ENCODE peak calls at places on chromosome 1, in six cellular contexts. M is adrenal gland; Y is CD8-positive, alpha-beta memory T cell; S is transverse colon; Z is right cardiac atrium; N is cardiac muscle cell. U is an unnamed sample. For H3K4me1, the result is how much of the 10 kb centered on the place peaks cover.

GRCh38 chr1:200153277-200154055 is 126.0 kb downstream of the NR5A2 start:
- DNase-seq in M (no peak), N (no peak), Y (peak), S (no peak), Z (no peak), U (no peak)

GRCh38 chr1:226733876-226734414 is 5.1 kb downstream of the ITPKB start:
- DNase-seq in Z (no peak), M (no peak), N (no peak), S (no peak), Y (no peak), U (no peak)

GRCh38 chr1:181593042-181593441 is 109.7 kb downstream of the CACNA1E start:
- DNase-seq in M (no peak), N (no peak), Y (no peak), Z (no peak), S (no peak), U (no peak)

GRCh38 chr1:183610053-183610452 is 19.8 kb upstream of the NCF2 start:
- DNase-seq in M (no peak), S (no peak), Y (no peak), Z (no peak), N (no peak), U (no peak)

GRCh38 chr1:46043491-46044017 is 88.9 kb downstream of the PIK3R3 start:
- DNase-seq in M (no peak), S (peak), Z (no peak), Y (no peak), N (no peak), U (peak)

GRCh38 chr1:245880754-245881403 is 626.2 kb downstream of the SMYD3 start:
- DNase-seq in S (no peak), Z (no peak), Y (no peak), N (no peak), M (no peak), U (no peak)

GRCh38 chr1:230611128-230611914 is 31.0 kb upstream of the COG2 start:
- DNase-seq in N (no peak), Z (no peak), S (no peak), M (no peak), Y (no peak), U (no peak)

GRCh38 chr1:39295901-39296300 is 91.4 kb downstream of the MACF1 start:
- DNase-seq in M (no peak), N (no peak), S (no peak), Y (no peak), Z (no peak), U (no peak)

GRCh38 chr1:91018006-91018405 is 3.8 kb downstream of the ZNF644 start:
- DNase-seq in Y (no peak), Z (no peak), S (no peak), M (no peak), N (no peak), U (no peak)

GRCh38 chr1:162899422-162900168 is 38.6 kb upstream of the CCDC190 start:
- DNase-seq in N (no peak), Y (no peak), S (no peak), Z (no peak), M (no peak), U (no peak)

GRCh38 chr1:229254910-229255541 is 15.9 kb upstream of the RAB4A start:
- DNase-seq in N (no peak), Z (no peak), M (no peak), S (no peak), Y (peak), U (no peak)

GRCh38 chr1:180101411-180101810 is 53.3 kb upstream of the QSOX1 start:
- DNase-seq in Z (no peak), Y (no peak), N (no peak), S (no peak), M (no peak), U (no peak)

DNA sequence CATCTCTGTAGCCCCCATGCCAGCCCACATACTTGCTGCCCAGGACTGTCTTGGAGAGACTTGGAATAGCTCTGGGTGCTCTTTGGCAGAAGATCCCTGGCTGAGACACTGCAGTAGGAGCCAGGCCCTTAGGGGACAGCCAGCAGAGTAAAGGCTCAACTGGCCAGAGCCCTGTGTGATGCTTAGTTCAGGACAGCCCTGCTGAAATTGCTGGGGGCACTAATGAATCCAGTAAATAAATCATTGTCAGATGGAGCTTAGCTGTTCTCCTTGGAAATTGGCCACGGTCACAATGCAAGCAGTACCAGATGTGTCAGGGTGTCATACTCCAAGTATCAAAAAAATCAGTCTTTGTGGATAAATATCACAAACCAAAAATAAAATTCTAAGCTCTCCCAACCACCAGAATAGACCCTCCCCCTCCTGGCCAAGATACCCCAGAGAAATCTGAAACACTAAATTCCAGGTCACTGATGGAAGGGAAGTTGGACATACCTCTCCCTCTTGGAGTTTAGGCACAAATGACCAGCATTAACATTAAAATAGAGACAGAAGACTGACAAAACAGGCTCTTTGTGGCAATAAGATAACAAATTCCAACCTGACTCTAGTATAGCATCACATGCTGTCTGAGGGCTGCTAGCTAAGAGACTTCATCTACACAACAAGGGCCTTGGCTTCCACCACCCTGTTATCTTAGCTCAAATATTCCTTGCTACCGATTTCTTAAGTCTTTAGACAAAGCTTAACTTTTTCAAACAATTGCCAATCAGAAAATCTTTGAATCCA is 83.2 kb upstream of the DNAH14 start:
- DNase-seq in N (no peak), S (no peak), Z (no peak), M (no peak), Y (no peak), U (no peak)
- H3K27ac ChIP-seq in N (no peak), S (no peak), Z (no peak), M (no peak), Y (no peak), U (no peak)

GRCh38 chr1:31627301-31627929 is 9.9 kb downstream of the HCRTR1 start:
- DNase-seq in Z (peak), Y (no peak), M (peak), S (peak), N (no peak), U (no peak)
- H3K4me1 ChIP-seq in Z (under half), Y (under half), M (under half), S (under half), N (under half), U (under half)

GRCh38 chr1:213938776-213939175 is 49.0 kb upstream of the PROX1 start:
- DNase-seq in M (no peak), N (no peak), S (no peak), Z (no peak), Y (no peak), U (no peak)

GRCh38 chr1:213940947-213941346 is 46.8 kb upstream of the PROX1 start:
- DNase-seq in M (no peak), Y (no peak), N (no peak), S (no peak), Z (no peak), U (no peak)

GRCh38 chr1:213934642-213935041 is 53.1 kb upstream of the PROX1 start:
- DNase-seq in Y (no peak), N (no peak), Z (peak), S (no peak), M (no peak), U (no peak)

GRCh38 chr1:213939888-213940287 is 47.9 kb upstream of the PROX1 start:
- DNase-seq in S (no peak), Z (no peak), N (no peak), Y (no peak), M (no peak), U (no peak)

GRCh38 chr1:213936571-213936970 is 51.2 kb upstream of the PROX1 start:
- DNase-seq in S (no peak), Y (no peak), N (no peak), M (no peak), Z (no peak), U (no peak)
- H3K27ac ChIP-seq in S (no peak), Y (no peak), N (no peak), M (no peak), Z (no peak), U (no peak)

DNA sequence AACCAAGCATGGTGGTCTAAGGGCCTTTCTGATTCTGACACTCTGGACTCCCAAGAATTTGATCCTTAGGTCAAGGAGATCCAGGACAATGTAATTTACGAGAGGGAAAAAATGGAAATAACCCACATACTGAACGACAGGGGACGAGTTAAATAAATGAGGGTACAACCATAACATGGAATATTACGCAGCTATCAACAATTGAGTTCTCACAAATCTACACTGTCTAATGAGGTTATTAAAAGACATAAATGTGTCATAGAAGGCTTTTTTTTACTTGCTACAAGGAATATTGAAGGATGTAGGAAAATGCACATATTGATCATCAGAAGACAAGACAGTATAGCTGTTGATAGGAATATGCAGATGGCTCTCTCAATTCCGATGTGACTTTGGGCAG is 23.8 kb downstream of the SDC3 start:
- DNase-seq in M (no peak), Z (no peak), N (no peak), S (no peak), Y (no peak), U (no peak)
- H3K4me1 ChIP-seq in M (half or more), Z (under half), N (under half), S (under half), Y (under half), U (under half)

DNA sequence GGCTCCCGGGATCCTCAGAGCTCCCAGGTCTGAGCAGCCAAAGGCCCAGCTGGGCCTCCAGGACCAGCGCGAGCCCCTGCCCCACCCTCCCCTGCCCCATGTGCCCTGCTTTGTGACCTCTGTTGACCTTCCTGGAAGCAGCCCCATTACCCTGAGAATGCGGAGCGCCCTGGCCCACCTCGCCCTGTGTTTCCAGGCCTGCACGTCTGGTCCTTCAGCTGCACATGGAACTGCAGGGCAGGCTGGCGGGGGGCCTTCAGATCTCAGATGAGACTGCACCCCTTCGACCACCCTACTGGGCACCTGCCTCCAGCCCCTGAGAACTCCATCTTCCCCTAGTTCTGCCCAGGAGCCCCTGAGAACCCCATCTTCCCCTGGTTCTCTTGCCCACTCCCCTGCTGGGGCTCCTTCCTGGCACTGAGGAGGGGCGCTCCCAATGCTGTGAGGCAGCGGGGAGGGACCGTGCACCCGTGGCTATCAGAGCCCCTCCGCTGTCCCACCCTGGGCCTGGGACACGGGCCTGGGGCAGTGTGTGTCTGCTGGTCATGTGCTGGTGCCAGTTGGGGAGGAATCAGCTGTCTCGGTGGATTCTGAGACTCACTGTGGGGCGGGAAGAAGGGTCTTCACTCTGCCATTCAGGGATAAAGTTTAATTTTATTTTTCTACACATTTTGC is 25.1 kb downstream of the TMEM201 start:
- DNase-seq in Z (no peak), M (no peak), N (no peak), S (no peak), Y (no peak), U (no peak)
- H3K27ac ChIP-seq in Z (no peak), M (no peak), N (no peak), S (no peak), Y (no peak), U (no peak)

GRCh38 chr1:42316292-42316691 is 18.7 kb downstream of the FOXJ3 start:
- DNase-seq in N (no peak), Y (no peak), M (no peak), Z (no peak), S (no peak), U (no peak)
- H3K4me1 ChIP-seq in N (under half), Y (half or more), M (under half), Z (under half), S (half or more), U (under half)

GRCh38 chr1:194813109-194813508 is 1626.7 kb upstream of the B3GALT2 start:
- DNase-seq in M (no peak), Z (no peak), N (no peak), Y (no peak), S (no peak), U (no peak)

GRCh38 chr1:194807530-194808220 is 1621.3 kb upstream of the B3GALT2 start:
- DNase-seq in Z (no peak), Y (no peak), M (no peak), S (no peak), N (no peak), U (no peak)

DNA sequence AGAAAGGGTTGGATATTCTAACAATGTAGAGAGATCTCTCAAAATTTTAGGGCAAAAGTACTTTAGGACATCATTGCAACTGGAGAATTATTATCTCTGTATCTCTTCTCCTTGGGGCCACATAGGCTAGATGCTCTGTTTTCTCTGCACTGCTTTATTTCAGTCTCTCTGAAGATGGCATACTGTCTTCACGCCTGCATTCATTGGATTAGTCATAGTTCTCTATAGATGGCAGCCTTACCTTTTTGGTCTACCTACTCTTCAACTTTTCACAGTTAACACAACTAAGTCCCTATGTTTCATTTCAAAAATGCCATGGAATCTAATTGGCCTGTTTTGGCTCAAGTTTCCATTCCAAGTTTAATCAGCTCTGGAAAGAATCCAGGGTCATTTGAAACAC is 1623.3 kb upstream of the B3GALT2 start:
- DNase-seq in M (no peak), Y (no peak), S (no peak), N (no peak), Z (no peak), U (no peak)
- H3K27ac ChIP-seq in M (no peak), Y (no peak), S (no peak), N (no peak), Z (no peak), U (no peak)

GRCh38 chr1:21935393-21935804 is 1.7 kb downstream of the HSPG2 start:
- DNase-seq in Y (no peak), S (no peak), N (no peak), M (no peak), Z (peak), U (no peak)

GRCh38 chr1:21935891-21936365 is 1.2 kb downstream of the HSPG2 start:
- DNase-seq in Y (no peak), N (no peak), M (no peak), S (peak), Z (peak), U (no peak)

GRCh38 chr1:21932127-21932526 is 5.0 kb downstream of the HSPG2 start:
- DNase-seq in M (peak), S (no peak), Y (no peak), Z (peak), N (no peak), U (no peak)

GRCh38 chr1:21931171-21932093 is 5.7 kb downstream of the HSPG2 start:
- DNase-seq in Y (no peak), M (peak), S (peak), N (peak), Z (peak), U (no peak)

DNA sequence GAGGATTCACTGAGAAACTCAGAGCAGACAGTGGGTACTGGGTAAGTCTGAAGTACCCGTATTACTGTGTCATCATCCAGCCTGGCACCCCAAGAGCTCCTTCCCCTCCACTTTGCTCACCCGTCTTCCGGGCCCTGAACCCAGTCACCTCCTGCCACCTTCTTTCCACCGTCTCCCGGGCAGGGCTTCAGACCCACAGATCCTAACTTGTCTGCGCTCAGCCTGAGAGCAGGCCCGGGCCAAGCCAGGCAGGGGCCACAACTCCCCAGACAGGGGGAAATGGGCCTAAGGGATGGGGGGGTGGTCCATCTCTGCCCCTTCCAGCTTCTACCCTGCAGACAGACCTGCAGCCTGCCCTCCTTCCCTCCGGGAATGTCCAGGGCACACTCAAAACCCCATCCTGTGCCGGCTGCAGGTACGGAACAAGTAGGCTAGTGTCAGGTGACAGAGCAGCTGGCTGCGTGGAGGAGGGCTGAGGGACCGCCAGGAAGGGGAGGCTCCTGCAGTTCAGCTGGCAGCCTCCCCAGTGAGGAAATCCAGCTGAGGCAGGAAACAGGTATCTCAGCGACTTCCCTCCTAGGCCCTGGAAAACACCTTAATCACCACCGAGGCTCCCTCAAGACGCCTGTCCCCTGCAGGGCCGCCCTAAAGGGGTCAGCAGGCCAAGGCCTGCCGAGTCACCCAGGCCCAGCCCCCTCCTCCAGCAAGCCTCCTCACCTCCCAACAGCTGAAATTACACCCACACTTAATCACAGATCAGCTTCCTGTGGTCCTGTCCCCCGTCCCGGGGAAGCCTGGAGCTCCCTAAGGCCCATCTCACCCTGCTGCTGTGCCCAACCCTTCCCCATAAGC is 3.5 kb downstream of the HSPG2 start:
- DNase-seq in N (no peak), S (peak), Y (no peak), Z (peak), M (peak), U (no peak)
- H3K4me1 ChIP-seq in N (half or more), S (half or more), Y (under half), Z (under half), M (half or more), U (under half)